ENCODE peak calls at places on chromosomes 4 and X, in eight cellular contexts. X, E, T, H, N, G, C and S are unnamed samples.

GRCh38 chrX:53631156-53631555 is 55.4 kb downstream of the HUWE1 start:
- DNase-seq in G (no peak), X (no peak), T (no peak), C (no peak), H (no peak), E (no peak), N (no peak), S (no peak)

GRCh38 chrX:9310596-9310995 is 154.3 kb upstream of the TBL1X start:
- DNase-seq in N (no peak), C (no peak), H (no peak), T (peak), E (no peak), X (no peak), G (no peak), S (no peak)

GRCh38 chr4:112766422-112766821 is 129.5 kb downstream of the LARP7 start:
- DNase-seq in X (peak), C (no peak), N (peak), G (no peak), T (no peak), E (no peak), H (no peak), S (peak)

GRCh38 chr4:55312491-55313101 is 33.4 kb upstream of the SRD5A3 start:
- DNase-seq in E (peak), C (no peak), H (peak), X (no peak), T (peak), G (no peak), N (peak), S (no peak)

GRCh38 chr4:62457356-62457755 is 1257.2 kb downstream of the ADGRL3 start:
- DNase-seq in T (no peak), E (no peak), G (no peak), H (no peak), C (no peak), N (no peak), X (no peak), S (no peak)

GRCh38 chrX:1582686-1583437 is 8.5 kb upstream of the AKAP17A start:
- DNase-seq in E (no peak), C (peak), T (no peak), X (no peak), H (peak), N (peak), G (no peak), S (peak)

GRCh38 chr4:145731026-145731425 is 51.1 kb downstream of the C4orf51 start:
- DNase-seq in X (no peak), T (no peak), G (no peak), H (peak), E (no peak), N (no peak), C (no peak), S (peak)

GRCh38 chr4:171186700-171187099 is 626.5 kb upstream of the GALNTL6 start:
- DNase-seq in G (no peak), T (no peak), E (no peak), C (no peak), X (no peak), N (no peak), H (no peak), S (no peak)

GRCh38 chrX:72301781-72302180 is 3.9 kb downstream of the CITED1 start:
- DNase-seq in E (no peak), X (no peak), T (no peak), N (no peak), C (no peak), H (no peak), G (no peak), S (no peak)

GRCh38 chrX:133926099-133926498 is 59.3 kb downstream of the GPC3 start:
- DNase-seq in E (no peak), T (no peak), N (no peak), C (no peak), X (no peak), G (no peak), H (no peak), S (no peak)

GRCh38 chr4:141643557-141643956 is 7.2 kb downstream of the IL15 start:
- DNase-seq in T (no peak), C (no peak), G (peak), E (no peak), H (no peak), N (no peak), X (no peak), S (no peak)

GRCh38 chrX:18424482-18425198 is 768 bp upstream of the CDKL5 start:
- DNase-seq in X (peak), T (no peak), G (no peak), H (no peak), N (peak), E (peak), C (peak), S (peak)

GRCh38 chr4:10173039-10173753 is 56.6 kb upstream of the WDR1 start:
- DNase-seq in H (peak), G (no peak), E (no peak), T (no peak), N (no peak), X (no peak), C (no peak), S (no peak)

GRCh38 chr4:107619065-107619464 is 101.0 kb downstream of the PAPSS1 start:
- DNase-seq in N (no peak), G (no peak), C (no peak), H (no peak), X (no peak), E (no peak), T (peak), S (no peak)

GRCh38 chr4:89657931-89658700 is 178.8 kb downstream of the SNCA start:
- DNase-seq in H (no peak), X (no peak), E (no peak), N (peak), T (no peak), C (no peak), G (no peak), S (no peak)

GRCh38 chr4:7384929-7385890 is 49.5 kb downstream of the PSAPL1 start:
- DNase-seq in X (peak), N (no peak), H (peak), T (no peak), G (no peak), C (no peak), E (no peak), S (no peak)

GRCh38 chrX:47573334-47574095 is 8.7 kb upstream of the TIMP1 start:
- DNase-seq in E (no peak), C (no peak), G (no peak), H (no peak), N (no peak), T (peak), X (peak), S (no peak)

GRCh38 chrX:65587616-65588526 is 53.3 kb upstream of the LAS1L start:
- DNase-seq in H (peak), G (peak), N (no peak), T (no peak), C (no peak), X (peak), E (no peak), S (no peak)

GRCh38 chr4:86556791-86557415 is 37.2 kb upstream of the PTPN13 start:
- DNase-seq in C (no peak), T (peak), G (no peak), X (no peak), N (no peak), E (no peak), H (no peak), S (no peak)

GRCh38 chr4:41476310-41476709 is 61.6 kb upstream of the LIMCH1 start:
- DNase-seq in T (no peak), X (no peak), E (no peak), C (no peak), G (no peak), N (no peak), H (no peak), S (no peak)

GRCh38 chrX:15129412-15129811 is 140.5 kb downstream of the ASB9 start:
- DNase-seq in C (no peak), G (no peak), H (no peak), X (no peak), T (no peak), N (no peak), E (no peak), S (no peak)

GRCh38 chrX:104166735-104167436 is 633 bp downstream of the FAM199X start:
- DNase-seq in G (no peak), X (no peak), E (no peak), H (no peak), C (no peak), N (no peak), T (no peak), S (no peak)

GRCh38 chr4:1711055-1711905 is 839 bp downstream of the SLBP start:
- DNase-seq in C (no peak), G (no peak), T (no peak), N (peak), E (peak), X (no peak), H (no peak), S (no peak)

GRCh38 chr4:95798727-95799126 is 41.2 kb upstream of the PDHA2 start:
- DNase-seq in X (peak), E (no peak), N (no peak), C (no peak), H (no peak), T (no peak), G (no peak), S (no peak)